ENCODE peak calls at places on chromosomes 5 and 9, in ten cellular contexts. R, B, D, P, S, M, T, Y, Z and V are unnamed samples. For H3K4me1, the result is how much of the 10 kb centered on the place peaks cover.

GRCh38 chr9:77215874-77216273 is 38.5 kb downstream of the VPS13A start:
- DNase-seq in R (no peak), B (no peak), D (no peak), P (peak), S (peak), M (no peak), T (no peak), Y (no peak), Z (no peak), V (no peak)

GRCh38 chr5:17928571-17928970 is 294.3 kb downstream of the TAF11L14 start:
- DNase-seq in R (peak), B (no peak), D (no peak), P (no peak), S (no peak), M (peak), T (peak), Y (no peak), Z (peak), V (peak)

GRCh38 chr5:127957183-127957582 is 126.4 kb upstream of the SLC12A2 start:
- DNase-seq in R (peak), B (no peak), D (no peak), P (peak), S (peak), M (peak), T (peak), Y (peak), Z (no peak), V (no peak)

GRCh38 chr9:125049212-125049611 is 94.1 kb downstream of the SCAI start:
- DNase-seq in R (no peak), B (no peak), D (no peak), P (no peak), S (peak), M (no peak), T (no peak), Y (no peak), Z (no peak), V (no peak)

GRCh38 chr5:6902094-6902493 is 188.9 kb downstream of the TENT4A start:
- DNase-seq in R (no peak), B (no peak), D (no peak), P (no peak), S (no peak), M (no peak), T (no peak), Y (no peak), Z (no peak), V (no peak)

GRCh38 chr5:17482784-17483183 is 15.2 kb upstream of the TAF11L2 start:
- DNase-seq in R (no peak), B (no peak), D (no peak), P (no peak), S (no peak), M (no peak), T (no peak), Y (no peak), Z (no peak), V (no peak)

GRCh38 chr5:90530736-90531487 is 1.5 kb upstream of the LYSMD3 start:
- DNase-seq in R (no peak), B (no peak), D (no peak), P (no peak), S (peak), M (no peak), T (no peak), Y (no peak), Z (no peak), V (no peak)

GRCh38 chr9:128553695-128554094 is 1.3 kb downstream of the SPTAN1 start:
- DNase-seq in R (no peak), B (no peak), D (no peak), P (peak), S (peak), M (peak), T (no peak), Y (no peak), Z (no peak), V (peak)

GRCh38 chr9:86983260-86984255 is 36.3 kb upstream of the GAS1 start:
- DNase-seq in R (no peak), B (no peak), D (no peak), P (peak), S (no peak), M (peak), T (peak), Y (no peak), Z (peak), V (peak)

GRCh38 chr9:88947581-88948573 is 43.4 kb upstream of the S1PR3 start:
- DNase-seq in R (no peak), B (no peak), D (no peak), P (peak), S (no peak), M (no peak), T (no peak), Y (no peak), Z (no peak), V (no peak)

GRCh38 chr9:99690573-99690972 is 131.1 kb upstream of the NR4A3 start:
- DNase-seq in R (no peak), B (no peak), D (no peak), P (no peak), S (no peak), M (no peak), T (no peak), Y (no peak), Z (no peak), V (no peak)

GRCh38 chr9:118533850-118534249 is 829.6 kb downstream of the TLR4 start:
- DNase-seq in R (no peak), B (no peak), D (no peak), P (no peak), S (no peak), M (no peak), T (no peak), Y (no peak), Z (no peak), V (no peak)

GRCh38 chr5:79853003-79853402 is 138.1 kb downstream of the MTX3 start:
- DNase-seq in R (no peak), B (no peak), D (no peak), P (no peak), S (no peak), M (no peak), T (no peak), Y (no peak), Z (no peak), V (no peak)

GRCh38 chr5:25119654-25120053 is 474.9 kb upstream of the CDH10 start:
- DNase-seq in R (no peak), B (no peak), D (no peak), P (peak), S (peak), M (no peak), T (no peak), Y (no peak), Z (no peak), V (no peak)

GRCh38 chr5:92939428-92939827 is 641.6 kb downstream of the NR2F1-AS1 start:
- DNase-seq in R (no peak), B (no peak), D (no peak), P (no peak), S (no peak), M (no peak), T (no peak), Y (no peak), Z (no peak), V (no peak)

GRCh38 chr5:37043693-37044092 is 167.1 kb downstream of the NIPBL start:
- DNase-seq in R (no peak), B (no peak), D (no peak), P (no peak), S (no peak), M (no peak), T (no peak), Y (no peak), Z (no peak), V (no peak)
- TF ChIP-seq CTCF in R (no peak), B (no peak), D (peak), P (no peak), S (peak), M (no peak), T (no peak), Y (peak), Z (no peak), V (peak)

GRCh38 chr5:55517804-55518203 is 17.0 kb downstream of the PLPP1 start:
- DNase-seq in R (no peak), B (no peak), D (no peak), P (no peak), S (no peak), M (no peak), T (no peak), Y (no peak), Z (no peak), V (no peak)
- H3K4me1 ChIP-seq in R (under half), B (under half), D (under half), P (under half), S (under half), M (under half), T (under half), Y (under half), Z (under half), V (under half)

DNA sequence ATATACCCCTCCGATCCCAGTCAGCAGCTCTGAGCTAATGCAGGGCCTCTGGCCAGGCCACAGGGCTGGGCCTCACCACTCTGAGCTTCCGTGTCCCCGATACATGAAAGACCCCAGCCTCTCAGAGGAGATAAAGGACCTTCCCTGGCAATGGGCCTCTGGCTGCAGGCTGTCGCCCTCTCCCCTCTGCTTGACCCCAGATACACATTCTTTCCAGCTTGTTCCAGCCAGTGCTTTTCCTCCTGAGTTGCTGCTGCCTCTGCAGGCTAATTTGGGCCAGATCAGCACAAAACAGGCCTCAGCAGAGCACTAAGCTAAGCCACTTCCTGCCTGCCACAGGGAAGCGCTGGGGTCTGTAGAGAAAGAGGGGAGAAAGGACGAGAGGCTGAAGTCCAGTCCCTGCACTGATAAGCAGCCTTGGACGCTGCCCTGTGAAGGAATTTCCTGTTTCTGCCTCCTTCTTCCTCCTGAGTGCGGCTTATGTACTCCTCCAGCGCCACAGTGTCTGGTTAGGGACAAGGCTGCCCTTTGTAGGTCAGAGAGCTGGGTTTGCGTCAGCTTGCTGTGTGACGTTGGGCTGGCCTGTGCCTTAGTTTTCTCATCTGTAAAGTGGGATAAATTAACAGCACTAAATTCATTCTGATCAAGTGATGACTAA is 73.0 kb upstream of the IL17B start:
- DNase-seq in R (no peak), B (peak), D (no peak), P (peak), S (peak), M (no peak), T (no peak), Y (peak), Z (no peak), V (no peak)
- H3K27ac ChIP-seq in R (peak), B (peak), D (no peak), P (peak), S (peak), M (peak), T (peak), Y (peak), Z (peak), V (peak)

DNA sequence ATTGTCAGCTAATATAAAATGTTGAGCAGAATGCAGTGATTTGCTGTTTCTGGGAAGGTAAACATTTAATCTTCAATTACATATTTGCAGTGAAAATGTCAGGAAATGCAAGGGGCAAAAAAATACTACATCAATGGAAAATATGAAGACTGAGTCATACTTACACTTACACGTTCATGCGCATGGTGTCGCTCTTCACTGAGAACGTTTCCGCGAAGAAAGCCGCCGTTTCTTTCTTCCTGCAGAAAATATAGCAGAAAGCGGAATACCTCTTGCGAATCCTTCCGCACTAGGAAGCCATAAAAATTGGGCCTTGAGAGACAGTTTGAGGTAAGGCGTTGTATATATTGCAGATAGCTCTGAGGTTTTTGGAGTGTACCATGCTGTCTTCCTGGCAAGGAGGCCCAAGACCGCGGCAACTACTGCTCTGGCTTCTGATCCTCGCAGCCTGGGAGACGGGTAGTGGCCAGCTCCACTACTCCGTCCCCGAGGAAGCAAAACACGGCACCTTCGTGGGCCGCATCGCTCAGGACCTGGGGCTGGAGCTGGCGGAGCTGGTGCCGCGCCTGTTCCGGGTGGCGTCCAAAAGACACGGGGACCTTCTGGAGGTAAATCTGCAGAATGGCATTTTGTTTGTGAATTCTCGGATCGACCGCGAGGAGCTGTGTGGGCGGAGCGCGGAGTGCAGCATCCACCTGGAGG is at the start of gene PCDHA13:
- DNase-seq in R (no peak), B (no peak), D (no peak), P (no peak), S (peak), M (peak), T (no peak), Y (no peak), Z (no peak), V (peak)
- TF ChIP-seq CTCF in R (no peak), B (peak), D (no peak), P (no peak), S (peak), M (peak), T (peak), Y (peak), Z (no peak), V (peak)

GRCh38 chr9:115597330-115597729 is 479.4 kb upstream of the TNC start:
- DNase-seq in R (no peak), B (no peak), D (no peak), P (no peak), S (no peak), M (no peak), T (no peak), Y (no peak), Z (no peak), V (no peak)
- H3K4me1 ChIP-seq in R (under half), B (under half), D (under half), P (under half), S (under half), M (under half), T (under half), Y (under half), Z (under half), V (under half)

GRCh38 chr9:105259731-105260612 is 15.5 kb downstream of the SLC44A1 start:
- DNase-seq in R (no peak), B (no peak), D (no peak), P (no peak), S (no peak), M (no peak), T (no peak), Y (no peak), Z (peak), V (no peak)
- H3K27ac ChIP-seq in R (peak), B (no peak), D (no peak), P (no peak), S (peak), M (no peak), T (no peak), Y (peak), Z (peak), V (no peak)

GRCh38 chr5:151298063-151298462 is 5.5 kb downstream of the SLC36A3 start:
- DNase-seq in R (no peak), B (peak), D (peak), P (no peak), S (peak), M (peak), T (no peak), Y (no peak), Z (peak), V (peak)
- TF ChIP-seq CTCF in R (no peak), B (no peak), D (peak), P (no peak), S (peak), M (peak), T (peak), Y (peak), Z (peak), V (peak)

GRCh38 chr9:135887021-135887507 is 20.3 kb downstream of the CAMSAP1 start:
- DNase-seq in R (no peak), B (no peak), D (no peak), P (peak), S (no peak), M (peak), T (no peak), Y (no peak), Z (no peak), V (no peak)
- H3K4me1 ChIP-seq in R (under half), B (under half), D (under half), P (under half), S (under half), M (half or more), T (under half), Y (under half), Z (under half), V (under half)

GRCh38 chr9:12878342-12878978 is 103.6 kb downstream of the LURAP1L start:
- DNase-seq in R (no peak), B (no peak), D (no peak), P (peak), S (no peak), M (peak), T (no peak), Y (no peak), Z (no peak), V (no peak)
- H3K27ac ChIP-seq in R (no peak), B (no peak), D (no peak), P (no peak), S (no peak), M (no peak), T (no peak), Y (no peak), Z (no peak), V (no peak)